ENCODE peak calls at places on chromosomes 13 and 19, in six cellular contexts. One of them, this sample, is unnamed.

GRCh38 chr13:42396501-42396900 is 124.5 kb downstream of the AKAP11 start:
- DNase-seq in uterus: no peak
- DNase-seq in IMR-90: no peak
- DNase-seq in heart right ventricle: no peak
- DNase-seq in tibial artery: no peak
- DNase-seq in B cell: no peak
- DNase-seq in this sample: peak; percentile 81

GRCh38 chr13:79581870-79582315 is 100.9 kb downstream of the NDFIP2 start:
- DNase-seq in tibial artery: no peak
- DNase-seq in heart right ventricle: peak; percentile 35
- DNase-seq in uterus: no peak
- DNase-seq in B cell: no peak
- DNase-seq in IMR-90: peak; percentile 3
- DNase-seq in this sample: no peak

GRCh38 chr19:18507021-18507726 is 14.7 kb downstream of the ELL start:
- DNase-seq in B cell: no peak
- DNase-seq in heart right ventricle: peak; percentile 58
- DNase-seq in IMR-90: no peak
- DNase-seq in tibial artery: peak; percentile 52
- DNase-seq in uterus: no peak
- DNase-seq in this sample: no peak

GRCh38 chr13:73661687-73662425 is 472.3 kb downstream of the KLF12 start:
- DNase-seq in B cell: no peak
- DNase-seq in heart right ventricle: no peak
- DNase-seq in IMR-90: no peak
- DNase-seq in tibial artery: no peak
- DNase-seq in uterus: no peak
- DNase-seq in this sample: no peak

GRCh38 chr19:41753159-41753558 is 2.2 kb upstream of the CEACAM6 start:
- DNase-seq in tibial artery: peak; percentile 28
- DNase-seq in uterus: no peak
- DNase-seq in B cell: peak; percentile 60
- DNase-seq in IMR-90: no peak
- DNase-seq in heart right ventricle: peak; percentile 47
- DNase-seq in this sample: peak; percentile 84

GRCh38 chr13:40792284-40793051 is 3.1 kb downstream of the SLC25A15 start:
- DNase-seq in tibial artery: no peak
- DNase-seq in uterus: no peak
- DNase-seq in heart right ventricle: no peak
- DNase-seq in IMR-90: no peak
- DNase-seq in B cell: no peak
- DNase-seq in this sample: peak; percentile 40

GRCh38 chr19:55641376-55642152 is 762 bp downstream of the ZNF580 start:
- DNase-seq in uterus: no peak
- DNase-seq in heart right ventricle: no peak
- DNase-seq in B cell: peak; percentile 70
- DNase-seq in IMR-90: peak; percentile 18
- DNase-seq in tibial artery: peak; percentile 29
- DNase-seq in this sample: peak; percentile 62

GRCh38 chr13:33676045-33676699 is 141.8 kb upstream of the RFC3 start:
- DNase-seq in tibial artery: no peak
- DNase-seq in heart right ventricle: no peak
- DNase-seq in uterus: no peak
- DNase-seq in IMR-90: no peak
- DNase-seq in B cell: no peak
- DNase-seq in this sample: no peak

GRCh38 chr13:50726164-50726563 is 117.3 kb downstream of the DLEU7 start:
- DNase-seq in uterus: no peak
- DNase-seq in B cell: no peak
- DNase-seq in tibial artery: no peak
- DNase-seq in IMR-90: no peak
- DNase-seq in heart right ventricle: no peak
- DNase-seq in this sample: no peak

DNA sequence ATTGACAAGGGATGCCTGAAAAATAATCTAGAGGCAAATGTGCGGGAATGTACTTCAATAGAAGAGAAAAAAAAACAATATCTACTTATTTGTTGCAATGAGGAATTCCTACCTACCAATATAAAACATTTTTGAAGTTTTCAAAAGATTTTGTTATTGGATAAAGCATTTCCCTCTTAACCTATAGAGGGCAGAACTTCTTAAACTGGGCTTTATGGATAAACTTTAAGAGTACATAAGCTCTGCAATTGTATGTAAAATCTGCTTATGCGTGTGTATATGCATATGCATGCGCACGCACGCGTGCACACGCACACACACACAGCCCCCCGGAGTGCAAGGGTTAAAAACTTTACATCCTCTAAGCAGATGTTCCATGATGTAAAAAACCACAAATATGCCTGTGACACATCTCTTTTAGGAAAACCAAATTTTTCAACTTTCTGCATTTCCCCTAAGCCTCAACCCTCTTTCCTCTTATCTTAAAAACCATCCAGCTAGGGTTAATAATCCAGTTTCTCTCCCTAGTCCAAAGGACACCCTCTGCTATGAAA is 73.1 kb upstream of the OXGR1 start:
- DNase-seq in B cell: no peak
- DNase-seq in heart right ventricle: no peak
- DNase-seq in tibial artery: no peak
- DNase-seq in uterus: no peak
- DNase-seq in IMR-90: no peak
- DNase-seq in this sample: no peak
- TF ChIP-seq CTCF in B cell: no peak
- TF ChIP-seq CTCF in heart right ventricle: no peak
- TF ChIP-seq CTCF in tibial artery: no peak
- TF ChIP-seq CTCF in uterus: no peak
- TF ChIP-seq CTCF in IMR-90: peak; percentile 14
- TF ChIP-seq CTCF in this sample: no peak

GRCh38 chr19:1039646-1040475 is at the start of gene ABCA7:
- DNase-seq in uterus: peak; percentile 97
- DNase-seq in B cell: peak; percentile 96
- DNase-seq in IMR-90: peak; percentile 96
- DNase-seq in heart right ventricle: peak; percentile 100
- DNase-seq in tibial artery: peak; percentile 95
- DNase-seq in this sample: peak; percentile 99
- TF ChIP-seq CTCF in uterus: no peak
- TF ChIP-seq CTCF in B cell: no peak
- TF ChIP-seq CTCF in IMR-90: no peak
- TF ChIP-seq CTCF in heart right ventricle: no peak
- TF ChIP-seq CTCF in tibial artery: no peak
- TF ChIP-seq CTCF in this sample: no peak

DNA sequence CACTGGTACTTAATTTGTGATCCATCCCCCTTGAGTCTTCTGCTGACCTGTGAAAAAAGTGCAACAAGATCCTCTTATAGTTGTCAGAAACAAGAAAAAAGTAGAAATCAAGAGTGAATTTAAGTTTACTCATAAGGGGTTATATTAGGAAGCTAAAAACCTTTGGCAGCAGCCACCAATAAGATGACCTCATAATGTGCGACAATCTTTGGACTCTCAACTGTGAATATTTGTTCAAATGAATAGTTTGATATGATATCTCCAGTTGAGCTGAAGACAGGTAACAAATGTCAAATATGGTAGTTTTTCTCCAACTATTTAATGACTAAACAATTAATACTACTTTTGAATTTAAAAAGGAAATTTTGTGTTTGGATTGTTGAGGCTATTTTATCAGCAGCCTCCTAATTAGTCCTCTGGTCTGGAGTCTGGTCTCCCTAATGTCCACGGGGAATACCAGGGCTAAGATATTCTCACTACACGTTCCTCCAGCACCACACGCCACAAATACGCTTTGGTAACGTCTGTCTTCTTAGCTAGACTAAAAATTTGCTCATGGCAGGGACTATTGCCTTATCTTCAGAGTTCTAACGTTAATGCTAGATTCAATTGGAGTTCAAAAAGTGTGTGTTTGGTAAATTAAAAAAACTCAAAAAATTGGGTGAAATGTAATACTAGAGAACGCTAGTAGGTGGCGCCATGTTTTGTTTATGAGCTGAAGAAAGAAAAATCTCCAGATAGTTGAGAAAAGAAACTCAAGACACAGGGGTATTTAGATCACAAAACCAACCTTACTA is 51.0 kb upstream of the PDX1 start:
- DNase-seq in heart right ventricle: no peak
- DNase-seq in uterus: no peak
- DNase-seq in IMR-90: peak; percentile 5
- DNase-seq in tibial artery: no peak
- DNase-seq in B cell: no peak
- DNase-seq in this sample: no peak
- TF ChIP-seq CTCF in heart right ventricle: no peak
- TF ChIP-seq CTCF in uterus: no peak
- TF ChIP-seq CTCF in IMR-90: peak; percentile 55
- TF ChIP-seq CTCF in tibial artery: no peak
- TF ChIP-seq CTCF in B cell: peak; percentile 73
- TF ChIP-seq CTCF in this sample: peak; percentile 74

GRCh38 chr19:3599776-3600183 is 6.9 kb downstream of the TBXA2R start:
- DNase-seq in heart right ventricle: peak; percentile 9
- DNase-seq in tibial artery: no peak
- DNase-seq in IMR-90: no peak
- DNase-seq in uterus: no peak
- DNase-seq in B cell: no peak
- DNase-seq in this sample: no peak
- TF ChIP-seq CTCF in heart right ventricle: no peak
- TF ChIP-seq CTCF in tibial artery: no peak
- TF ChIP-seq CTCF in IMR-90: peak; percentile 10
- TF ChIP-seq CTCF in uterus: no peak
- TF ChIP-seq CTCF in B cell: no peak
- TF ChIP-seq CTCF in this sample: no peak

GRCh38 chr13:109785141-109785891 is 1.1 kb downstream of the IRS2 start:
- DNase-seq in uterus: peak; percentile 43
- DNase-seq in B cell: peak; percentile 60
- DNase-seq in IMR-90: peak; percentile 57
- DNase-seq in tibial artery: peak; percentile 50
- DNase-seq in heart right ventricle: peak; percentile 55
- DNase-seq in this sample: peak; percentile 60

GRCh38 chr13:109785892-109786450 is 412 bp downstream of the IRS2 start:
- DNase-seq in B cell: no peak
- DNase-seq in uterus: no peak
- DNase-seq in IMR-90: no peak
- DNase-seq in tibial artery: no peak
- DNase-seq in heart right ventricle: peak; percentile 33
- DNase-seq in this sample: no peak

GRCh38 chr13:109783447-109783814 is 3.0 kb downstream of the IRS2 start:
- DNase-seq in heart right ventricle: no peak
- DNase-seq in tibial artery: no peak
- DNase-seq in IMR-90: no peak
- DNase-seq in B cell: peak; percentile 41
- DNase-seq in uterus: no peak
- DNase-seq in this sample: no peak

GRCh38 chr13:109783815-109784589 is 2.4 kb downstream of the IRS2 start:
- DNase-seq in uterus: no peak
- DNase-seq in B cell: no peak
- DNase-seq in heart right ventricle: no peak
- DNase-seq in tibial artery: no peak
- DNase-seq in IMR-90: no peak
- DNase-seq in this sample: no peak

DNA sequence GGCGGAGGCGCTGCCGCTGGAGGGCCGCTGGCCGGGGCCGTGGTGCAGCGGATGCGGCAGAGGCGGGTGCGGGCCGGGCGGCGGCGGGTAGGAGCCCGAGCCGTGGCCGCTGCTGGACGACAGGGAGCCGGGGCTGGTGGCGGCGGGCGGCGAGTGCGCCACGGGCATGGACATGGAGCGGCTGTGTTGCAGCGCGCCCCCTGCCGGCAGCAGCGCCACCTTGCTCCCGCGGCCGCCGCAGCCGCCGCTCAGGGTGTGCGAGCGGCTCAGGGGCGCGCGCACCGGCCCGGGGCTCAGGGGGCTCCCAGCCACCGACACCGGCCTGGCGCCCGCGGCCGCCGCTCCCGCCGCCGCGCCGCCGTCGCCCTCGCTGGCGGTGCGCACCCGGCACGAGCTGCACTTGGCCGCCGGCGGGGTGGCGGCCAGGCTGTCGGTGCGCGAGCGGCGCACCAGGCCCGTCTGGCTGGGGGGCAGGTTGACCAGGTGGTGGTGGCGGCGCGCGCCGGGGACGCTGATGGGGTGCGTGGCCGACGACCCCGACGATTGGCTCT is 1.7 kb downstream of the IRS2 start:
- DNase-seq in tibial artery: peak; percentile 60
- DNase-seq in uterus: peak; percentile 62
- DNase-seq in heart right ventricle: peak; percentile 86
- DNase-seq in B cell: peak; percentile 87
- DNase-seq in IMR-90: peak; percentile 62
- DNase-seq in this sample: peak; percentile 69
- TF ChIP-seq CTCF in tibial artery: peak; percentile 49
- TF ChIP-seq CTCF in uterus: no peak
- TF ChIP-seq CTCF in heart right ventricle: peak; percentile 63
- TF ChIP-seq CTCF in B cell: peak; percentile 44
- TF ChIP-seq CTCF in IMR-90: peak; percentile 73
- TF ChIP-seq CTCF in this sample: peak; percentile 42

This sample was measured in activated CD8-positive, alpha-beta T cell treated with anti-CD3 and anti-CD28 coated beads for 36 hours.